ENCODE peak calls at places on chromosomes 13 and 19, in ten cellular contexts. V, W, U, J, Y, A, Q, T, I and X are unnamed samples.

GRCh38 chr19:47404334-47405196 is 14.8 kb downstream of the MEIS3 start:
- DNase-seq in V (no peak), W (no peak), U (no peak), J (no peak), Y (no peak), A (no peak), Q (no peak), T (no peak), I (no peak), X (no peak)

GRCh38 chr13:106133025-106133424 is 402.4 kb downstream of the EFNB2 start:
- DNase-seq in V (no peak), W (peak; percentile 48), U (no peak), J (no peak), Y (no peak), A (peak; percentile 57), Q (peak; percentile 92), T (no peak), I (no peak), X (no peak)

GRCh38 chr13:105598551-105598950 is 936.9 kb downstream of the EFNB2 start:
- DNase-seq in V (no peak), W (peak; percentile 8), U (no peak), J (no peak), Y (no peak), A (no peak), Q (peak; percentile 42), T (no peak), I (no peak), X (no peak)

GRCh38 chr19:52007436-52007804 is 591 bp downstream of the ZNF615 start:
- DNase-seq in V (peak; percentile 27), W (no peak), U (no peak), J (no peak), Y (peak; percentile 27), A (peak; percentile 12), Q (no peak), T (no peak), I (no peak), X (peak; percentile 12)

GRCh38 chr19:16288544-16288943 is 36.1 kb upstream of the KLF2 start:
- DNase-seq in V (no peak), W (no peak), U (no peak), J (no peak), Y (no peak), A (no peak), Q (no peak), T (peak; percentile 12), I (no peak), X (no peak)

GRCh38 chr19:42352216-42352892 is 26.9 kb downstream of the MEGF8 start:
- DNase-seq in V (no peak), W (peak; percentile 2), U (no peak), J (no peak), Y (no peak), A (no peak), Q (no peak), T (no peak), I (no peak), X (peak; percentile 44)

GRCh38 chr13:95579303-95579702 is 26.8 kb downstream of the CLDN10 start:
- DNase-seq in V (no peak), W (no peak), U (no peak), J (no peak), Y (no peak), A (no peak), Q (no peak), T (no peak), I (no peak), X (no peak)

GRCh38 chr13:76164290-76164689 is 528.2 kb downstream of the LMO7 start:
- DNase-seq in V (no peak), W (peak; percentile 8), U (no peak), J (no peak), Y (no peak), A (no peak), Q (no peak), T (no peak), I (no peak), X (no peak)

GRCh38 chr13:80341771-80342271 is 895 bp upstream of the SPRY2 start:
- DNase-seq in V (peak; percentile 66), W (no peak), U (peak; percentile 68), J (no peak), Y (peak; percentile 6), A (no peak), Q (no peak), T (peak; percentile 21), I (peak; percentile 60), X (peak; percentile 18)

GRCh38 chr19:2628597-2628996 is 73.9 kb downstream of the GNG7 start:
- DNase-seq in V (no peak), W (no peak), U (no peak), J (no peak), Y (no peak), A (no peak), Q (no peak), T (no peak), I (no peak), X (no peak)

GRCh38 chr13:74325106-74325505 is 190.9 kb upstream of the KLF12 start:
- DNase-seq in V (no peak), W (peak; percentile 31), U (no peak), J (peak; percentile 19), Y (no peak), A (no peak), Q (peak; percentile 51), T (no peak), I (no peak), X (no peak)

GRCh38 chr19:43524922-43525835 is 1.8 kb downstream of the ETHE1 start:
- DNase-seq in V (peak; percentile 62), W (peak; percentile 85), U (no peak), J (no peak), Y (peak; percentile 83), A (peak; percentile 79), Q (no peak), T (no peak), I (peak; percentile 69), X (peak; percentile 45)

GRCh38 chr19:2962018-2962670 is 15.2 kb upstream of the TLE6 start:
- DNase-seq in V (peak; percentile 52), W (peak; percentile 38), U (no peak), J (no peak), Y (peak; percentile 59), A (peak; percentile 73), Q (no peak), T (peak; percentile 67), I (no peak), X (peak; percentile 65)

GRCh38 chr19:32539240-32539916 is 41.6 kb upstream of the PDCD5 start:
- DNase-seq in V (no peak), W (no peak), U (no peak), J (no peak), Y (no peak), A (no peak), Q (no peak), T (no peak), I (no peak), X (no peak)

GRCh38 chr13:53237696-53238095 is 209.1 kb downstream of the OLFM4 start:
- DNase-seq in V (no peak), W (no peak), U (no peak), J (no peak), Y (no peak), A (no peak), Q (no peak), T (no peak), I (no peak), X (no peak)

GRCh38 chr13:28558126-28558525 is 63.2 kb upstream of the FLT1 start:
- DNase-seq in V (no peak), W (no peak), U (no peak), J (peak; percentile 83), Y (no peak), A (no peak), Q (peak; percentile 87), T (no peak), I (no peak), X (no peak)

GRCh38 chr13:28557725-28558124 is 62.8 kb upstream of the FLT1 start:
- DNase-seq in V (no peak), W (no peak), U (no peak), J (no peak), Y (no peak), A (no peak), Q (no peak), T (no peak), I (no peak), X (no peak)

GRCh38 chr13:28558567-28558966 is 63.6 kb upstream of the FLT1 start:
- DNase-seq in V (no peak), W (no peak), U (no peak), J (no peak), Y (no peak), A (no peak), Q (no peak), T (no peak), I (no peak), X (no peak)

GRCh38 chr13:28560612-28561011 is 65.7 kb upstream of the FLT1 start:
- DNase-seq in V (no peak), W (no peak), U (no peak), J (no peak), Y (no peak), A (no peak), Q (no peak), T (no peak), I (no peak), X (no peak)

GRCh38 chr13:28559636-28560259 is 64.8 kb upstream of the FLT1 start:
- DNase-seq in V (no peak), W (no peak), U (no peak), J (no peak), Y (no peak), A (no peak), Q (no peak), T (no peak), I (no peak), X (no peak)
- TF ChIP-seq CTCF in V (no peak), W (no peak), U (no peak), J (no peak), Y (no peak), A (no peak), Q (no peak), T (no peak), I (no peak), X (no peak)

DNA sequence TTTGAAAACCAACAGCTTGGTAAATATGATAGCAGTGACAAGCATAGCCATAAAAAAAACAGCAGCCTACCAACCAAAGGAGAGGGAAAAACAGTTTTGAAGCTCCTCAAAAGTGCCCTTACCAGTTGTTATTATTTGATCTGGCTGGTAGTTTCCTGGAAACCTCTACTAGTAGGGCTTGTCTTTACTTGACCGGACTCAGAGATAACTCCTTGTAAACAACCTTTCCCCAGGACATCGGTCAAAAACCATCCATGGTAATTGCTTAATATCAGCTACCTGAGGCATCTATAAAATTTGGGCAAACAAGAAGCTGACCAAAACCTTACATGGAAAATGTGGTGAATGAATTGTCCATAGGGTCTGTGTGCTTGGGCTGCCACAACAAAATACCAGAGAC is 210.9 kb downstream of the FGF14 start:
- DNase-seq in V (no peak), W (peak; percentile 44), U (no peak), J (no peak), Y (no peak), A (no peak), Q (no peak), T (no peak), I (no peak), X (no peak)
- TF ChIP-seq CTCF in V (no peak), W (no peak), U (no peak), J (no peak), Y (no peak), A (no peak), Q (no peak), T (no peak), I (no peak), X (no peak)

GRCh38 chr13:92948034-92948433 is 278.6 kb upstream of the GPC6 start:
- DNase-seq in V (no peak), W (no peak), U (no peak), J (no peak), Y (no peak), A (no peak), Q (no peak), T (no peak), I (no peak), X (no peak)
- TF ChIP-seq CTCF in V (no peak), W (no peak), U (no peak), J (no peak), Y (no peak), A (no peak), Q (no peak), T (no peak), I (no peak), X (no peak)

GRCh38 chr13:41568990-41569387 is 111.6 kb downstream of the RGCC start:
- DNase-seq in V (no peak), W (no peak), U (no peak), J (no peak), Y (no peak), A (no peak), Q (no peak), T (no peak), I (no peak), X (no peak)
- TF ChIP-seq CTCF in V (no peak), W (no peak), U (no peak), J (no peak), Y (no peak), A (no peak), Q (no peak), T (no peak), I (no peak), X (no peak)